ENCODE peak calls at places on chromosomes 12 and 14, in nine cellular contexts. One of them, this sample, is unnamed.
A peak's percentile ranks its signal among the peaks of the same experiment; 100 is the strongest.

GRCh38 chr14:25862068-25862467 is 735.8 kb downstream of the NOVA1 start:
- DNase-seq in esophagus squamous epithelium: no peak
- DNase-seq in H54: no peak
- DNase-seq in spleen: no peak
- DNase-seq in adrenal gland: no peak
- DNase-seq in Peyer's patch: no peak
- DNase-seq in prostate gland: no peak
- DNase-seq in ovary: no peak
- DNase-seq in IMR-90: no peak
- DNase-seq in this sample: no peak

GRCh38 chr12:124940393-124941169 is 26.1 kb upstream of the UBC start:
- DNase-seq in esophagus squamous epithelium: no peak
- DNase-seq in H54: peak; percentile 86
- DNase-seq in spleen: peak; percentile 95
- DNase-seq in adrenal gland: peak; percentile 92
- DNase-seq in Peyer's patch: peak; percentile 93
- DNase-seq in prostate gland: peak; percentile 90
- DNase-seq in ovary: peak; percentile 87
- DNase-seq in IMR-90: peak; percentile 87
- DNase-seq in this sample: peak; percentile 83

GRCh38 chr12:132640936-132641335 is 22.4 kb downstream of the P2RX2 start:
- DNase-seq in esophagus squamous epithelium: no peak
- DNase-seq in H54: no peak
- DNase-seq in spleen: no peak
- DNase-seq in adrenal gland: no peak
- DNase-seq in Peyer's patch: no peak
- DNase-seq in prostate gland: no peak
- DNase-seq in ovary: no peak
- DNase-seq in IMR-90: no peak
- DNase-seq in this sample: no peak

GRCh38 chr12:51549637-51550036 is 41.4 kb upstream of the SCN8A start:
- DNase-seq in esophagus squamous epithelium: no peak
- DNase-seq in H54: no peak
- DNase-seq in spleen: no peak
- DNase-seq in adrenal gland: no peak
- DNase-seq in Peyer's patch: no peak
- DNase-seq in prostate gland: no peak
- DNase-seq in ovary: no peak
- DNase-seq in IMR-90: peak; percentile 15
- DNase-seq in this sample: no peak

GRCh38 chr12:27840229-27840999 is 60.4 kb upstream of the MANSC4 start:
- DNase-seq in esophagus squamous epithelium: no peak
- DNase-seq in H54: no peak
- DNase-seq in spleen: no peak
- DNase-seq in adrenal gland: no peak
- DNase-seq in Peyer's patch: no peak
- DNase-seq in prostate gland: no peak
- DNase-seq in ovary: no peak
- DNase-seq in IMR-90: no peak
- DNase-seq in this sample: no peak

GRCh38 chr12:106205208-106206069 is 42.4 kb downstream of the CKAP4 start:
- DNase-seq in esophagus squamous epithelium: no peak
- DNase-seq in H54: peak; percentile 27
- DNase-seq in spleen: peak; percentile 46
- DNase-seq in adrenal gland: peak; percentile 73
- DNase-seq in Peyer's patch: no peak
- DNase-seq in prostate gland: no peak
- DNase-seq in ovary: no peak
- DNase-seq in IMR-90: no peak
- DNase-seq in this sample: peak; percentile 82

GRCh38 chr12:2053675-2054070 is 886 bp downstream of the CACNA1C start:
- DNase-seq in esophagus squamous epithelium: no peak
- DNase-seq in H54: peak; percentile 38
- DNase-seq in spleen: no peak
- DNase-seq in adrenal gland: no peak
- DNase-seq in Peyer's patch: no peak
- DNase-seq in prostate gland: no peak
- DNase-seq in ovary: peak; percentile 60
- DNase-seq in IMR-90: no peak
- DNase-seq in this sample: no peak

GRCh38 chr14:104383088-104383805 is 196.3 kb upstream of the C14orf180 start:
- DNase-seq in esophagus squamous epithelium: no peak
- DNase-seq in H54: no peak
- DNase-seq in spleen: peak; percentile 59
- DNase-seq in adrenal gland: no peak
- DNase-seq in Peyer's patch: no peak
- DNase-seq in prostate gland: no peak
- DNase-seq in ovary: peak; percentile 16
- DNase-seq in IMR-90: no peak
- DNase-seq in this sample: no peak

GRCh38 chr12:13002301-13003097 is 2.4 kb upstream of the HEBP1 start:
- DNase-seq in esophagus squamous epithelium: no peak
- DNase-seq in H54: no peak
- DNase-seq in spleen: no peak
- DNase-seq in adrenal gland: no peak
- DNase-seq in Peyer's patch: no peak
- DNase-seq in prostate gland: no peak
- DNase-seq in ovary: no peak
- DNase-seq in IMR-90: peak; percentile 23
- DNase-seq in this sample: no peak

GRCh38 chr12:67239061-67239460 is 30.1 kb upstream of the CAND1 start:
- DNase-seq in esophagus squamous epithelium: no peak
- DNase-seq in H54: no peak
- DNase-seq in spleen: no peak
- DNase-seq in adrenal gland: no peak
- DNase-seq in Peyer's patch: no peak
- DNase-seq in prostate gland: no peak
- DNase-seq in ovary: no peak
- DNase-seq in IMR-90: peak; percentile 40
- DNase-seq in this sample: no peak

GRCh38 chr12:16581416-16581815 is 24.5 kb downstream of the LMO3 start:
- DNase-seq in esophagus squamous epithelium: no peak
- DNase-seq in H54: no peak
- DNase-seq in spleen: no peak
- DNase-seq in adrenal gland: no peak
- DNase-seq in Peyer's patch: no peak
- DNase-seq in prostate gland: no peak
- DNase-seq in ovary: no peak
- DNase-seq in IMR-90: peak; percentile 46
- DNase-seq in this sample: no peak

GRCh38 chr12:131096681-131097181 is 143.0 kb downstream of the ADGRD1 start:
- DNase-seq in esophagus squamous epithelium: no peak
- DNase-seq in H54: no peak
- DNase-seq in spleen: peak; percentile 47
- DNase-seq in adrenal gland: peak; percentile 3
- DNase-seq in Peyer's patch: no peak
- DNase-seq in prostate gland: no peak
- DNase-seq in ovary: no peak
- DNase-seq in IMR-90: no peak
- DNase-seq in this sample: no peak

GRCh38 chr14:64811676-64812075 is 68.0 kb downstream of the SPTB start:
- DNase-seq in esophagus squamous epithelium: no peak
- DNase-seq in H54: no peak
- DNase-seq in spleen: no peak
- DNase-seq in adrenal gland: peak; percentile 39
- DNase-seq in Peyer's patch: no peak
- DNase-seq in prostate gland: no peak
- DNase-seq in ovary: no peak
- DNase-seq in IMR-90: no peak
- DNase-seq in this sample: no peak

GRCh38 chr12:112977641-112978040 is 678 bp upstream of the OAS2 start:
- DNase-seq in esophagus squamous epithelium: no peak
- DNase-seq in H54: no peak
- DNase-seq in spleen: no peak
- DNase-seq in adrenal gland: no peak
- DNase-seq in Peyer's patch: no peak
- DNase-seq in prostate gland: no peak
- DNase-seq in ovary: no peak
- DNase-seq in IMR-90: no peak
- DNase-seq in this sample: no peak

GRCh38 chr12:113422030-113422900 is at the start of gene SDSL:
- DNase-seq in esophagus squamous epithelium: no peak
- DNase-seq in H54: peak; percentile 94
- DNase-seq in spleen: peak; percentile 84
- DNase-seq in adrenal gland: peak; percentile 93
- DNase-seq in Peyer's patch: peak; percentile 19
- DNase-seq in prostate gland: peak; percentile 49
- DNase-seq in ovary: peak; percentile 71
- DNase-seq in IMR-90: peak; percentile 80
- DNase-seq in this sample: peak; percentile 52

GRCh38 chr12:78328524-78328923 is 497.8 kb downstream of the NAV3 start:
- DNase-seq in esophagus squamous epithelium: no peak
- DNase-seq in H54: no peak
- DNase-seq in spleen: no peak
- DNase-seq in adrenal gland: no peak
- DNase-seq in Peyer's patch: no peak
- DNase-seq in prostate gland: no peak
- DNase-seq in ovary: no peak
- DNase-seq in IMR-90: no peak
- DNase-seq in this sample: no peak

DNA sequence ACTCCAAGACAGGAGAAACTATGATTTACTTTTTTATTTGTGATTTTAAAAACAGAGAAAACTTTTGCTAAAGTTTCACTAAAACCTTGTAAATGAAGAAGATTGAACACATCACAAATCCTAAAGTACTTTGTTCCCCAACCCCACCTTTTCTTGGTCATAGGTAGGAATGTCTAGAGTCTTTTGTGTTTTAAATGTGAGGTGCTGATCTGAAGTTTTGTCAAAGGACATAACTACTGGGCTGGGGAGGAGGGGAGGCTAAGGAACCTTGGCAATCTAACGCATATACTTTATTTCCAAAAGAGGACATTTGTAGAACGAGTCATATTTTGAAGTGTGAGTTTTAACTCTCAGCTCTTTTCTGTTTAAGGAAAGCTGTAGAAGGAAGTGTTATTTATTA is 37.2 kb downstream of the CATSPERB start:
- DNase-seq in esophagus squamous epithelium: no peak
- DNase-seq in H54: no peak
- DNase-seq in spleen: no peak
- DNase-seq in adrenal gland: no peak
- DNase-seq in Peyer's patch: no peak
- DNase-seq in prostate gland: no peak
- DNase-seq in ovary: no peak
- DNase-seq in IMR-90: no peak
- DNase-seq in this sample: no peak
- TF ChIP-seq POLR2A in esophagus squamous epithelium: no peak
- TF ChIP-seq POLR2A in H54: no peak
- TF ChIP-seq POLR2A in spleen: no peak
- TF ChIP-seq POLR2A in adrenal gland: no peak
- TF ChIP-seq POLR2A in Peyer's patch: no peak
- TF ChIP-seq POLR2A in prostate gland: no peak
- TF ChIP-seq POLR2A in ovary: no peak
- TF ChIP-seq POLR2A in IMR-90: no peak
- TF ChIP-seq POLR2A in this sample: no peak

GRCh38 chr12:122965851-122966742 is at the start of gene ABCB9:
- DNase-seq in esophagus squamous epithelium: peak; percentile 46
- DNase-seq in H54: peak; percentile 95
- DNase-seq in spleen: peak; percentile 98
- DNase-seq in adrenal gland: peak; percentile 97
- DNase-seq in Peyer's patch: peak; percentile 97
- DNase-seq in prostate gland: peak; percentile 96
- DNase-seq in ovary: peak; percentile 94
- DNase-seq in IMR-90: peak; percentile 86
- DNase-seq in this sample: peak; percentile 74
- TF ChIP-seq POLR2A in esophagus squamous epithelium: peak; percentile 38
- TF ChIP-seq POLR2A in H54: peak; percentile 83
- TF ChIP-seq POLR2A in spleen: no peak
- TF ChIP-seq POLR2A in adrenal gland: peak; percentile 83
- TF ChIP-seq POLR2A in Peyer's patch: peak; percentile 45
- TF ChIP-seq POLR2A in prostate gland: peak; percentile 75
- TF ChIP-seq POLR2A in ovary: no peak
- TF ChIP-seq POLR2A in IMR-90: peak; percentile 30
- TF ChIP-seq POLR2A in this sample: peak; percentile 24

GRCh38 chr14:105424861-105425260 is 5.2 kb downstream of the MTA1 start:
- DNase-seq in esophagus squamous epithelium: no peak
- DNase-seq in H54: no peak
- DNase-seq in spleen: no peak
- DNase-seq in adrenal gland: no peak
- DNase-seq in Peyer's patch: no peak
- DNase-seq in prostate gland: no peak
- DNase-seq in ovary: no peak
- DNase-seq in IMR-90: no peak
- DNase-seq in this sample: no peak

GRCh38 chr14:105427412-105427811 is 7.8 kb downstream of the MTA1 start:
- DNase-seq in esophagus squamous epithelium: no peak
- DNase-seq in H54: no peak
- DNase-seq in spleen: no peak
- DNase-seq in adrenal gland: no peak
- DNase-seq in Peyer's patch: no peak
- DNase-seq in prostate gland: no peak
- DNase-seq in ovary: no peak
- DNase-seq in IMR-90: no peak
- DNase-seq in this sample: no peak

GRCh38 chr14:105425823-105426247 is 6.2 kb downstream of the MTA1 start:
- DNase-seq in esophagus squamous epithelium: no peak
- DNase-seq in H54: no peak
- DNase-seq in spleen: no peak
- DNase-seq in adrenal gland: no peak
- DNase-seq in Peyer's patch: no peak
- DNase-seq in prostate gland: no peak
- DNase-seq in ovary: no peak
- DNase-seq in IMR-90: no peak
- DNase-seq in this sample: no peak

GRCh38 chr14:105427893-105428485 is 8.4 kb downstream of the MTA1 start:
- DNase-seq in esophagus squamous epithelium: no peak
- DNase-seq in H54: no peak
- DNase-seq in spleen: no peak
- DNase-seq in adrenal gland: no peak
- DNase-seq in Peyer's patch: no peak
- DNase-seq in prostate gland: no peak
- DNase-seq in ovary: no peak
- DNase-seq in IMR-90: no peak
- DNase-seq in this sample: no peak

GRCh38 chr14:105426416-105427130 is 6.9 kb downstream of the MTA1 start:
- DNase-seq in esophagus squamous epithelium: no peak
- DNase-seq in H54: no peak
- DNase-seq in spleen: no peak
- DNase-seq in adrenal gland: no peak
- DNase-seq in Peyer's patch: no peak
- DNase-seq in prostate gland: no peak
- DNase-seq in ovary: no peak
- DNase-seq in IMR-90: no peak
- DNase-seq in this sample: no peak
- TF ChIP-seq POLR2A in esophagus squamous epithelium: no peak
- TF ChIP-seq POLR2A in H54: no peak
- TF ChIP-seq POLR2A in spleen: no peak
- TF ChIP-seq POLR2A in adrenal gland: no peak
- TF ChIP-seq POLR2A in Peyer's patch: no peak
- TF ChIP-seq POLR2A in prostate gland: no peak
- TF ChIP-seq POLR2A in ovary: no peak
- TF ChIP-seq POLR2A in IMR-90: no peak
- TF ChIP-seq POLR2A in this sample: no peak

GRCh38 chr14:102509744-102510615 is at the start of gene ANKRD9:
- DNase-seq in esophagus squamous epithelium: peak; percentile 55
- DNase-seq in H54: peak; percentile 96
- DNase-seq in spleen: peak; percentile 95
- DNase-seq in adrenal gland: peak; percentile 95
- DNase-seq in Peyer's patch: peak; percentile 90
- DNase-seq in prostate gland: peak; percentile 96
- DNase-seq in ovary: peak; percentile 97
- DNase-seq in IMR-90: peak; percentile 89
- DNase-seq in this sample: peak; percentile 93
- TF ChIP-seq POLR2A in esophagus squamous epithelium: peak; percentile 35
- TF ChIP-seq POLR2A in H54: peak; percentile 16
- TF ChIP-seq POLR2A in spleen: no peak
- TF ChIP-seq POLR2A in adrenal gland: peak; percentile 47
- TF ChIP-seq POLR2A in Peyer's patch: peak; percentile 60
- TF ChIP-seq POLR2A in prostate gland: peak; percentile 81
- TF ChIP-seq POLR2A in ovary: no peak
- TF ChIP-seq POLR2A in IMR-90: no peak
- TF ChIP-seq POLR2A in this sample: peak; percentile 81